ENCODE peak calls at places on chromosome 2, in five cellular contexts. O, N, U, F and I are unnamed samples. For H3K9me3, the result is how much of the 10 kb centered on the place peaks cover.

GRCh38 chr2:241066171-241066892 is 35.8 kb downstream of the MTERF4 start:
- DNase-seq in O (no peak), N (no peak), U (no peak), F (no peak), I (no peak)

GRCh38 chr2:60555066-60555793 is 1.8 kb upstream of the BCL11A start:
- DNase-seq in N (peak), O (peak), F (peak), U (peak), I (no peak)

GRCh38 chr2:7044253-7045250 is 127.3 kb downstream of the RNF144A start:
- DNase-seq in O (peak), N (peak), U (peak), F (peak), I (peak)

GRCh38 chr2:217741381-217741955 is 261.3 kb downstream of the TNS1 start:
- DNase-seq in F (no peak), O (peak), N (no peak), U (no peak), I (no peak)

GRCh38 chr2:6865346-6866238 is at the start of gene CMPK2:
- DNase-seq in U (peak), N (peak), O (peak), F (peak), I (peak)

GRCh38 chr2:14189929-14190328 is 442.6 kb upstream of the LRATD1 start:
- DNase-seq in N (no peak), U (no peak), O (no peak), F (no peak), I (no peak)

GRCh38 chr2:173568054-173568453 is 213.4 kb downstream of the CDCA7 start:
- DNase-seq in F (peak), O (peak), U (peak), N (no peak), I (no peak)

GRCh38 chr2:185142677-185143076 is 544.3 kb downstream of the ZNF804A start:
- DNase-seq in N (no peak), F (no peak), U (no peak), O (no peak), I (no peak)

GRCh38 chr2:38462121-38462634 is 85.1 kb upstream of the ATL2 start:
- DNase-seq in F (no peak), U (peak), N (no peak), O (no peak), I (no peak)

GRCh38 chr2:222291485-222291841 is 7.3 kb downstream of the PAX3 start:
- DNase-seq in O (no peak), F (no peak), U (no peak), N (no peak), I (no peak)

GRCh38 chr2:70357076-70358071 is 55.5 kb upstream of the FAM136A start:
- DNase-seq in F (no peak), U (no peak), N (no peak), O (no peak), I (no peak)

GRCh38 chr2:166628478-166629136 is 134.6 kb upstream of the SCN7A start:
- DNase-seq in N (no peak), O (no peak), U (no peak), F (no peak), I (no peak)

GRCh38 chr2:21930224-21930623 is 806.5 kb downstream of the TDRD15 start:
- DNase-seq in F (no peak), U (no peak), N (no peak), O (peak), I (no peak)

GRCh38 chr2:241391892-241392665 is 36.0 kb downstream of the FARP2 start:
- DNase-seq in F (no peak), N (no peak), U (peak), O (no peak), I (peak)

GRCh38 chr2:17680119-17680518 is 73.5 kb downstream of the SMC6 start:
- DNase-seq in N (no peak), F (no peak), U (no peak), O (no peak), I (no peak)

GRCh38 chr2:135055182-135055786 is 3.2 kb downstream of the RAB3GAP1 start:
- DNase-seq in U (no peak), O (no peak), N (no peak), F (no peak), I (no peak)

GRCh38 chr2:74036010-74036409 is 51.3 kb downstream of the TET3 start:
- DNase-seq in N (no peak), U (no peak), F (no peak), O (no peak), I (no peak)

GRCh38 chr2:158346041-158346440 is 110.5 kb downstream of the CCDC148 start:
- DNase-seq in O (no peak), F (no peak), U (no peak), N (no peak), I (no peak)

GRCh38 chr2:7272180-7272579 is 355.0 kb downstream of the RNF144A start:
- DNase-seq in N (no peak), F (no peak), O (no peak), U (no peak), I (no peak)

GRCh38 chr2:150234787-150235512 is 252.5 kb downstream of the RND3 start:
- DNase-seq in F (no peak), N (no peak), O (no peak), U (peak), I (no peak)

GRCh38 chr2:119024152-119024551 is 82.2 kb downstream of the MARCO start:
- DNase-seq in O (no peak), U (no peak), N (no peak), F (no peak), I (no peak)

GRCh38 chr2:229947544-229947943 is 25.2 kb downstream of the FBXO36 start:
- DNase-seq in F (no peak), U (no peak), O (no peak), N (no peak), I (no peak)

GRCh38 chr2:25339791-25340339 is 1.9 kb downstream of the DNMT3A start:
- DNase-seq in U (peak), N (no peak), F (no peak), O (no peak), I (peak)

GRCh38 chr2:222939208-222939846 is 78.5 kb downstream of the ACSL3 start:
- DNase-seq in F (no peak), O (peak), U (peak), N (no peak), I (no peak)

GRCh38 chr2:108449410-108450200 is 599 bp downstream of the GCC2 start:
- DNase-seq in U (peak), N (no peak), O (no peak), F (no peak), I (no peak)

GRCh38 chr2:11870584-11870983 is 124.2 kb downstream of the LPIN1 start:
- DNase-seq in U (no peak), F (no peak), O (no peak), N (no peak), I (no peak)

DNA sequence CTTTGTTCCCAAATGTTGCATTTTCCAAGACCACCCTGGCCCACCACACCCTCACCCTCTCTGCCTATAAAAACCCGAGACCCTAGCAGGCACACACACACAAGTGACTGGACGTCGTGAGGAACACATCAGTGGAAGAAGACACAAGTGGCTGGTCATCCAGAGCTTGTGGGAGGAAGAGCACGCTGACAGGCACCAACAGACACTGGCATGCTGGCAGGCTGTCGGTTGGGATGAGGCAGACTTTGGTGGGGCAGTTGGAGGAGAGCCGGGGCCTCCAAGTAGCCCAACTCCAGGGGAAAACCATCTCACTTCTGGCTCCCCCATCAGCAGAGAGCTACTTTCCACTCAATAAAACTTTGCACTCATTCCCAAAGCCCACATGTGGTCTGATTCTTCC is 225.5 kb upstream of the ZEB2 start:
- DNase-seq in F (no peak), O (no peak), N (no peak), U (no peak), I (no peak)
- H3K9me3 ChIP-seq in F (under half), O (under half), N (under half), U (under half), I (under half)

GRCh38 chr2:18971069-18971378 is 381.7 kb upstream of the NT5C1B start:
- DNase-seq in U (no peak), F (no peak), N (no peak), O (no peak), I (no peak)

GRCh38 chr2:18971628-18972027 is 382.3 kb upstream of the NT5C1B start:
- DNase-seq in N (no peak), F (no peak), O (no peak), U (no peak), I (no peak)

GRCh38 chr2:18976112-18976961 is 382.1 kb downstream of the OSR1 start:
- DNase-seq in N (no peak), O (no peak), F (no peak), U (peak), I (peak)

GRCh38 chr2:18977409-18977808 is 381.0 kb downstream of the OSR1 start:
- DNase-seq in F (no peak), N (no peak), U (no peak), O (no peak), I (no peak)

DNA sequence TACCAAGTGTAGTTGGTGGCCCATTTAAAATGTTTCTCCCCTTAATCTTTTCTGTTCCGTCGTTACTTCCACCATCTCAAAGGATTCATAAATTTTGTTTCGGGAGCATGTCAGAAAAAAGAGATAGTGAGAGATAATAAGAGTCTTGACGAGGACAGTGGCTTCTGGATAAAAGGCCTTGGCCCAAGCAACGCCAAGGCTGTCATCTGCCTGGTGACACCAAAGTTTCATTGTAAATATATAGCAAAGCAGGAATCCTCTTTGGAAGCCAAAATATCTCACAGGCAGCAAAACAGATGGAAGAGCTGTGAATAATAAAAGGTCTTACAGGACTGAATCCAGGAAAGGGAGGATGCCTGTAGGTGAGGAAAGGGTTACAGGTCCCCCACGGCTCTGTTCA is 382.9 kb downstream of the OSR1 start:
- DNase-seq in O (no peak), N (no peak), U (no peak), F (no peak), I (no peak)
- H3K4me3 ChIP-seq in O (no peak), N (no peak), U (no peak), F (no peak), I (peak)

GRCh38 chr2:201969241-201969937 is 64.3 kb upstream of the FZD7 start:
- DNase-seq in O (no peak), N (peak), U (no peak), F (no peak), I (no peak)
- H3K27ac ChIP-seq in O (no peak), N (no peak), U (no peak), F (no peak), I (no peak)

GRCh38 chr2:112809112-112809511 is 24.8 kb upstream of the IL1A start:
- DNase-seq in O (no peak), U (no peak), N (no peak), F (no peak), I (no peak)
- H3K9me3 ChIP-seq in O (under half), U (under half), N (under half), F (under half), I (under half)

DNA sequence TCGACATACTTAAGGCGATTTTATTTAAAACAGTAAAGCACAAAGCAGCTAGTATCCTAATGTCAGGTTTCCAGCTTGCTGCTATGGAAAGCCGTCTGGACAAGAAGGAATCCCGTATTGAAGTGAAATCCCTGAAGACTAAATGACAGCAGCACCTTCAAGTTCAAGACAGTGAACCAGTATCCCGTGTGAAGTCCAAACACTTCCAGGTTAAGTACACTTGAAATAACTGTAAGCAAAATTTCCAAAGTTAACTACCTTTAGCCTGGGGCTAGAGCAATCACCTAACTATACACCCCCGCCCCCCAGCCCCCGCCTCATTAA is 1.2 kb downstream of the MBOAT2 start:
- DNase-seq in U (no peak), F (no peak), O (no peak), N (no peak), I (no peak)
- H3K4me3 ChIP-seq in U (no peak), F (peak), O (peak), N (peak), I (peak)

DNA sequence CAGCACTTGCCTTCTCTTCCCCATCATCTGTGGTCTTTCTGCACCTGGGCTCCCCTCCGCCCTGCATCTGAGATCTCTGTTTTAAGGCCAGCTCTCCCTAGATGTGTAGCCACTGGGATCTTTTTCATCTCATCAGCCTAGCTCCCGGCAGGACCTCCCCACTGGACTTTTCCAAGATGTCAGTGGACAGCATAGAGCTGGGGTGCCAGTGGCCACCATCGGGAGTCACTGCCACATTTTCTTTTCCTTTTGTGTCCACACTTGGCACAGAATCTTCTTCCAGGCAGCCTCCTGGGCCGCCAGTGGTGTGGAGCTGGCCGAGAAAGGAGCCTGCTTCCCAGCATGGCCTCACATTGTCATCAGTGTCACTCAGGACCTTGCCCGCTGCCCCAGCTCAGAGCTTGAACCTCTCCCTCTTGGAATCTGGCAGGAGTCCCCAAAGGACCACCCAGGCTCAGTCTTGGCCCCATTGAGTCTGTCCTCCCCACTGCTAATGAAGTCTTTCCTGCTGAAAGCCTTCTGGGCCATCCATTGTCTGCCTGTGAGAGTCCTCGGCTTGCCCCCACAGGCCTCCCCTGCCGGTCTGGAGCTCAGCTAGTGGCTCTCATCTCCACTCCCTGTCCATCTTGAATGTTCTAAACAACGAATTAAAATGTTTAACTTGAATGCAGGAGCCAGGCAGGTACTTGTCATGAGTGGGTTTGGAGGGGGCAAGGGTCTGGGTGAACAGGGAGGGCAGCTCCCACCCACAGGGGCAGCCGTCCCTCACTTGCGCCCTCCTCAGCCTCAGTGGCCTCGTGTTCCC is 324.4 kb downstream of the GBX2 start:
- DNase-seq in U (no peak), N (no peak), F (no peak), O (no peak), I (no peak)
- H3K27ac ChIP-seq in U (no peak), N (no peak), F (no peak), O (no peak), I (no peak)